ENCODE peak calls at places on chromosomes 12 and 14, in six cellular contexts. B is right cardiac atrium, K is Panc1, A is stomach, G is mucosa of descending colon, S is tibial artery. P is an unnamed sample. For H3K4me1, the result is how much of the 10 kb centered on the place peaks cover.

GRCh38 chr12:118060301-118061010 is 523 bp downstream of the WSB2 start:
- DNase-seq in B (peak), K (no peak), A (peak), G (peak), S (peak), P (peak)

GRCh38 chr12:118103601-118104382 is at the start of gene VSIG10:
- DNase-seq in B (peak), K (no peak), A (peak), G (peak), S (peak), P (peak)

GRCh38 chr14:76917759-76918175 is 91.6 kb downstream of the LRRC74A start:
- DNase-seq in B (peak), K (no peak), A (peak), G (no peak), S (peak), P (peak)

GRCh38 chr12:49733219-49734017 is 7.9 kb upstream of the TMBIM6 start:
- DNase-seq in B (no peak), K (no peak), A (no peak), G (no peak), S (no peak), P (no peak)

GRCh38 chr12:27709932-27710591 is 570 bp upstream of the MRPS35 start:
- DNase-seq in B (no peak), K (peak), A (no peak), G (peak), S (no peak), P (no peak)

GRCh38 chr12:57309420-57309819 is 58.4 kb upstream of the STAC3 start:
- DNase-seq in B (no peak), K (peak), A (no peak), G (no peak), S (no peak), P (no peak)

GRCh38 chr12:65640489-65640901 is 183.8 kb upstream of the HMGA2 start:
- DNase-seq in B (no peak), K (no peak), A (no peak), G (no peak), S (peak), P (no peak)

GRCh38 chr14:90132821-90133570 is 71.2 kb downstream of the KCNK13 start:
- DNase-seq in B (no peak), K (no peak), A (no peak), G (no peak), S (no peak), P (no peak)

GRCh38 chr12:40105265-40105514 is 691 bp downstream of the SLC2A13 start:
- DNase-seq in B (no peak), K (no peak), A (no peak), G (no peak), S (peak), P (peak)

GRCh38 chr12:116273813-116274551 is 3.5 kb downstream of the MED13L start:
- DNase-seq in B (no peak), K (no peak), A (no peak), G (no peak), S (no peak), P (no peak)

GRCh38 chr12:69117566-69118266 is 121.7 kb upstream of the CPSF6 start:
- DNase-seq in B (no peak), K (no peak), A (no peak), G (no peak), S (no peak), P (no peak)

GRCh38 chr14:76333664-76334063 is 42.3 kb upstream of the ESRRB start:
- DNase-seq in B (no peak), K (no peak), A (no peak), G (no peak), S (no peak), P (no peak)

GRCh38 chr14:74278080-74278479 is 24.7 kb downstream of the ABCD4 start:
- DNase-seq in B (no peak), K (no peak), A (no peak), G (no peak), S (no peak), P (no peak)

GRCh38 chr12:128848371-128848770 is 4.9 kb upstream of the GLT1D1 start:
- DNase-seq in B (no peak), K (no peak), A (no peak), G (no peak), S (no peak), P (no peak)

GRCh38 chr12:25958254-25959068 is at the start of gene RASSF8:
- DNase-seq in B (peak), K (no peak), A (peak), G (peak), S (peak), P (peak)

GRCh38 chr14:23513005-23513412 is 38.6 kb downstream of the ZFHX2 start:
- DNase-seq in B (no peak), K (no peak), A (no peak), G (no peak), S (no peak), P (no peak)

GRCh38 chr14:64724578-64724930 is 20.3 kb downstream of the PLEKHG3 start:
- DNase-seq in B (no peak), K (no peak), A (no peak), G (peak), S (no peak), P (no peak)

GRCh38 chr14:51310453-51311074 is 70.5 kb downstream of the TMX1 start:
- DNase-seq in B (no peak), K (no peak), A (no peak), G (no peak), S (no peak), P (no peak)

GRCh38 chr12:103548622-103549601 is 38.2 kb upstream of the STAB2 start:
- DNase-seq in B (peak), K (peak), A (peak), G (peak), S (peak), P (no peak)

GRCh38 chr12:51851408-51852097 is 3.0 kb upstream of the FIGNL2 start:
- DNase-seq in B (peak), K (no peak), A (no peak), G (no peak), S (peak), P (no peak)

GRCh38 chr14:80426686-80427085 is 215.4 kb upstream of the DIO2 start:
- DNase-seq in B (no peak), K (no peak), A (no peak), G (no peak), S (no peak), P (no peak)

GRCh38 chr12:122421263-122421814 is 1.1 kb downstream of the CLIP1 start:
- DNase-seq in B (no peak), K (no peak), A (peak), G (peak), S (peak), P (peak)

GRCh38 chr12:109811624-109811995 is 21.6 kb downstream of the TRPV4 start:
- DNase-seq in B (no peak), K (no peak), A (no peak), G (no peak), S (no peak), P (no peak)

GRCh38 chr14:77007975-77008421 is 20.5 kb downstream of the IRF2BPL start:
- DNase-seq in B (no peak), K (no peak), A (peak), G (peak), S (peak), P (peak)

GRCh38 chr14:31420013-31420318 is 384 bp downstream of the HEATR5A start:
- DNase-seq in B (peak), K (no peak), A (peak), G (peak), S (peak), P (peak)

GRCh38 chr14:99459491-99460100 is 21.1 kb downstream of the SETD3 start:
- DNase-seq in B (no peak), K (no peak), A (no peak), G (no peak), S (no peak), P (no peak)

GRCh38 chr12:108582509-108582908 is 15.4 kb downstream of the TMEM119 start:
- DNase-seq in B (no peak), K (no peak), A (no peak), G (no peak), S (no peak), P (no peak)

GRCh38 chr14:100580316-100581227 is 6.6 kb downstream of the BEGAIN start:
- DNase-seq in B (no peak), K (no peak), A (no peak), G (peak), S (no peak), P (peak)

GRCh38 chr14:60515696-60516284 is 6.8 kb downstream of the SIX6 start:
- DNase-seq in B (no peak), K (no peak), A (no peak), G (no peak), S (no peak), P (no peak)

GRCh38 chr14:86404425-86404824 is 874.5 kb downstream of the FLRT2 start:
- DNase-seq in B (no peak), K (no peak), A (no peak), G (no peak), S (no peak), P (no peak)

GRCh38 chr14:74934476-74935339 is 11.6 kb upstream of the RPS6KL1 start:
- DNase-seq in B (peak), K (no peak), A (no peak), G (no peak), S (no peak), P (peak)

GRCh38 chr12:38775457-38775856 is 129.9 kb downstream of the CPNE8 start:
- DNase-seq in B (no peak), K (no peak), A (no peak), G (no peak), S (no peak), P (no peak)

GRCh38 chr12:1583421-1584078 is 10.8 kb downstream of the FBXL14 start:
- DNase-seq in B (no peak), K (no peak), A (peak), G (no peak), S (no peak), P (no peak)

GRCh38 chr12:48960834-48961233 is 3.5 kb upstream of the ARF3 start:
- DNase-seq in B (no peak), K (no peak), A (no peak), G (no peak), S (no peak), P (no peak)

GRCh38 chr12:124398578-124399227 is 103.8 kb downstream of the RFLNA start:
- DNase-seq in B (peak), K (no peak), A (peak), G (no peak), S (peak), P (no peak)

GRCh38 chr14:61103541-61104339 is 122.7 kb downstream of the SLC38A6 start:
- DNase-seq in B (peak), K (peak), A (no peak), G (no peak), S (peak), P (no peak)

GRCh38 chr14:71362920-71363584 is 455.8 kb downstream of the PCNX1 start:
- DNase-seq in B (no peak), K (no peak), A (no peak), G (no peak), S (no peak), P (no peak)

GRCh38 chr12:106433055-106433454 is 75.5 kb downstream of the POLR3B start:
- DNase-seq in B (no peak), K (no peak), A (no peak), G (no peak), S (no peak), P (no peak)

DNA sequence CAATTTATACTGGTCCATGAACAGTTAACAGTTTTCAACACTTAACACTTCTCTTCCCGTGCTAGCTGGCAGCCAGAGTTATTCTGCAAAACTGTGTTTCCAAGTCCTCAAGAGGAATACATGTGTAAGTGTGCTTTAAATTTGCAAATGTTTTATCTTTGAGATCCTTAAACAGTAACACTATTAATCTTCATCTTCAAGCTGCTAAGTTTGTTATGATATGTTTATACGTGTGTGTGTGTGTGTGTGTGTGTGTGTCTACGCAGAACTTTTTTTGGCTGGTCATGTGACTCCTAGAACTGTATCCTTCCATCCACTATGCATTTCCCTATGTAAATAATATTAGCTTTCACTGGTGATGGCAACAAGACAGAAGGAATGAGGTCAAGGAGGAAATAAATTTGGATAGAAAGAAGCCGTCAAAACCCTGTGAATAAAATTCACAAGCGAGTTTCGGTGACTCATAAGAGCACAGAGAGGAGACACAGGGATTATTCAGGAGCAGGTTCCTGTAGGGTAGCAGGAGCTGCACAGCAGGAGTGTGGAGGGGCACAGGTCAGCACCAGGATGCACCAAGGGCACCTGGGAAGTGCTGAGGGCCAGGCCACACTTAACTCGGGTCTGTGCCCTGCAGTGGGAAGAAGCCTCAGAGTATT is 105.8 kb upstream of the ETV6 start:
- DNase-seq in B (no peak), K (no peak), A (no peak), G (no peak), S (no peak), P (no peak)
- H3K4me1 ChIP-seq in B (under half), K (under half), A (under half), G (under half), S (under half), P (under half)

GRCh38 chr12:131865196-131865875 is 29.1 kb upstream of the ULK1 start:
- DNase-seq in B (no peak), K (peak), A (no peak), G (no peak), S (no peak), P (no peak)

GRCh38 chr12:131862994-131863710 is 31.3 kb upstream of the ULK1 start:
- DNase-seq in B (peak), K (no peak), A (no peak), G (no peak), S (no peak), P (no peak)

GRCh38 chr12:131864469-131864868 is 30.0 kb upstream of the ULK1 start:
- DNase-seq in B (no peak), K (no peak), A (no peak), G (no peak), S (no peak), P (no peak)

GRCh38 chr12:131862600-131862993 is 31.8 kb upstream of the ULK1 start:
- DNase-seq in B (peak), K (no peak), A (no peak), G (no peak), S (no peak), P (no peak)

GRCh38 chr12:131863711-131864396 is 30.6 kb upstream of the ULK1 start:
- DNase-seq in B (peak), K (no peak), A (no peak), G (no peak), S (no peak), P (no peak)
- H3K4me1 ChIP-seq in B (under half), K (under half), A (under half), G (under half), S (under half), P (under half)

GRCh38 chr12:89875225-89875624 is 166.6 kb upstream of the ATP2B1 start:
- DNase-seq in B (no peak), K (no peak), A (no peak), G (no peak), S (no peak), P (no peak)

GRCh38 chr12:89873745-89874144 is 165.1 kb upstream of the ATP2B1 start:
- DNase-seq in B (no peak), K (no peak), A (no peak), G (no peak), S (no peak), P (no peak)

GRCh38 chr12:89874146-89874545 is 165.5 kb upstream of the ATP2B1 start:
- DNase-seq in B (no peak), K (no peak), A (no peak), G (no peak), S (no peak), P (no peak)

GRCh38 chr12:89878327-89878726 is 169.7 kb upstream of the ATP2B1 start:
- DNase-seq in B (no peak), K (no peak), A (no peak), G (no peak), S (no peak), P (no peak)

DNA sequence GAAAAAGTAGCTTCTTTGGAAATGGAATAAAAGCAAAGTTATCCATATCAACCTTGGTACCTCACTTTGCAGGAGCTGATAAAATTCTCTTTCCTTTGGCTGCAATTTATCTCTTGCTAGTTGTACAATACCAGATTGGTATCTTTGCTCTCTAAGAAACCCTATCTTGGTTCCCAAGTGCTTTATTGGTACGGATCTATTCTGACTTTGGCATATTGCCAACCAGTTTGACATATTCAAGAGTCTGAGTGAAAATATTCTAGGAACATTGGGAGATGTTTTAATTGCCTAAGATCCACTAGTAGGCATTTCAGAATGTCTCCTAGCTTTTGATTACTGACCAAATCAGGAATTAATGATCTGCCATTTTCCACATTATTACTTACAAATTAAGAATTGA is 167.2 kb upstream of the ATP2B1 start:
- DNase-seq in B (no peak), K (no peak), A (no peak), G (no peak), S (no peak), P (no peak)
- H3K4me1 ChIP-seq in B (under half), K (under half), A (under half), G (under half), S (under half), P (under half)

GRCh38 chr12:105218434-105218833 is 17.5 kb downstream of the APPL2 start:
- DNase-seq in B (no peak), K (no peak), A (no peak), G (no peak), S (no peak), P (no peak)
- H3K4me1 ChIP-seq in B (under half), K (under half), A (half or more), G (under half), S (half or more), P (under half)

GRCh38 chr12:96383991-96384390 is 16.2 kb downstream of the CDK17 start:
- DNase-seq in B (no peak), K (no peak), A (no peak), G (no peak), S (no peak), P (no peak)

GRCh38 chr12:96383371-96383770 is 16.9 kb downstream of the CDK17 start:
- DNase-seq in B (no peak), K (no peak), A (no peak), G (no peak), S (no peak), P (no peak)

GRCh38 chr12:96392397-96392796 is 7.8 kb downstream of the CDK17 start:
- DNase-seq in B (no peak), K (no peak), A (no peak), G (no peak), S (no peak), P (no peak)

GRCh38 chr12:96386794-96387193 is 13.4 kb downstream of the CDK17 start:
- DNase-seq in B (no peak), K (no peak), A (no peak), G (no peak), S (no peak), P (no peak)

GRCh38 chr12:96387981-96388380 is 12.3 kb downstream of the CDK17 start:
- DNase-seq in B (no peak), K (no peak), A (no peak), G (no peak), S (no peak), P (no peak)
- H3K4me1 ChIP-seq in B (under half), K (under half), A (under half), G (under half), S (under half), P (under half)

GRCh38 chr12:8123124-8123888 is at the start of gene CLEC4A:
- DNase-seq in B (no peak), K (no peak), A (no peak), G (no peak), S (no peak), P (no peak)

GRCh38 chr12:8127138-8127537 is 3.7 kb downstream of the CLEC4A start:
- DNase-seq in B (no peak), K (no peak), A (no peak), G (no peak), S (no peak), P (no peak)
- H3K4me1 ChIP-seq in B (under half), K (under half), A (under half), G (under half), S (under half), P (under half)

GRCh38 chr12:6923003-6923732 is 4.6 kb upstream of the ATN1 start:
- DNase-seq in B (peak), K (no peak), A (no peak), G (no peak), S (no peak), P (peak)
- H3K4me1 ChIP-seq in B (under half), K (under half), A (under half), G (under half), S (under half), P (under half)

GRCh38 chr14:92430686-92431085 is 82.9 kb upstream of the RIN3 start:
- DNase-seq in B (no peak), K (no peak), A (no peak), G (no peak), S (no peak), P (no peak)

GRCh38 chr14:92435154-92435553 is 78.4 kb upstream of the RIN3 start:
- DNase-seq in B (no peak), K (no peak), A (no peak), G (no peak), S (no peak), P (no peak)

GRCh38 chr14:92436115-92436776 is 77.3 kb upstream of the RIN3 start:
- DNase-seq in B (no peak), K (no peak), A (no peak), G (no peak), S (no peak), P (no peak)

GRCh38 chr14:92437309-92437708 is 76.3 kb upstream of the RIN3 start:
- DNase-seq in B (no peak), K (no peak), A (no peak), G (no peak), S (no peak), P (no peak)

DNA sequence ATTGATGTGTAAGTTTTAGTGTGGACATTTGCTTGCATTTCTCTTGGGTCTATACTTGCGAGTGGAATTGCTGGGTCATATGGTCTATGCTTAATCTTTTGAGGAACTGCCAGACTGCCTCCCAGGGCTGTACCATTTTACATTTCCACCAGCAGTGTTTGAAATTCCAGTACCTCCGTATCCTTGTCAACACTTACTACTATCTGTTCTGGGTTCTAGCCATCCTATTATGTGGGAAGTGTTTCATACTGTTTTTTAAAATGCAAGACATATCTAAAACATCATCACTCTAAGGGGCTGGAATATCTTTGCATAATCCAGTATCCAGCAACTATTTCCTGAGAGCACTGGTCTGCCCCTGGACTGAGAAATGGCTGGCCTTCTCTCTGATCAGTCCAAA is 80.2 kb upstream of the RIN3 start:
- DNase-seq in B (no peak), K (no peak), A (no peak), G (no peak), S (no peak), P (no peak)
- H3K4me1 ChIP-seq in B (under half), K (under half), A (under half), G (under half), S (under half), P (under half)

DNA sequence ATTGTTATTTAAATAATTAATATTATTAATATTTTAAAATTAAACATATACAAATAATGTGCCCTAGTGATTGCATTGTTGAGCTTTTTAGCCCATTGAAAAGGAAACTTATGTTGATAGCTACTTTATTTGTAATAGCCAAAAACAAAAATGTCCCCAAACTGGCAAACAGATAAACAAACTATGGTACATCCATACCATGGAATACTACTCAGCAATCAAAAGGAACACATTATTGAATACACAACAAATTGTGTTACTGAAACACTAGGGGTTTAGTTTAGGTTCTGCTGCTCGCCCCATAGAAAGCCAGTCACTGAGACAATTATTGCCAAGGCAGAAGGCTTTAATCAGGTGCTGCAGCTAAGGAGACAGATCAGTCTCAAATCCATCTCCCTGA is 239.7 kb upstream of the KITLG start:
- DNase-seq in B (no peak), K (no peak), A (no peak), G (no peak), S (no peak), P (no peak)
- H3K4me1 ChIP-seq in B (under half), K (under half), A (under half), G (under half), S (under half), P (under half)